ENCODE peak calls at places on chromosomes 5 and 9, in seven cellular contexts. R, W, X, H, S, E and U are unnamed samples.

GRCh38 chr9:120484162-120484561 is 95.8 kb downstream of the CDK5RAP2 start:
- DNase-seq in R (no peak), H (peak; percentile 74), X (no peak), E (no peak), S (no peak), W (no peak), U (no peak)

GRCh38 chr9:98908897-98909634 is 34.6 kb upstream of the COL15A1 start:
- DNase-seq in E (no peak), S (no peak), R (no peak), X (no peak), H (no peak), W (no peak), U (no peak)

GRCh38 chr9:100088202-100088601 is 10.6 kb downstream of the ERP44 start:
- DNase-seq in X (no peak), H (no peak), E (no peak), S (no peak), R (peak; percentile 81), W (no peak), U (no peak)

GRCh38 chr9:131116281-131117101 is 8.9 kb upstream of the NUP214 start:
- DNase-seq in X (no peak), W (no peak), S (no peak), E (no peak), H (no peak), R (no peak), U (no peak)

GRCh38 chr5:142175039-142175438 is 66.5 kb downstream of the NDFIP1 start:
- DNase-seq in H (peak; percentile 57), E (no peak), S (no peak), X (no peak), R (no peak), W (no peak), U (no peak)

GRCh38 chr5:135450328-135450727 is 1.8 kb downstream of the TIFAB start:
- DNase-seq in W (no peak), S (no peak), R (no peak), E (no peak), H (no peak), X (no peak), U (no peak)

GRCh38 chr5:159091051-159091450 is 8.7 kb downstream of the EBF1 start:
- DNase-seq in W (no peak), S (no peak), R (no peak), E (no peak), X (no peak), H (no peak), U (no peak)

GRCh38 chr9:83570359-83570758 is 32.2 kb upstream of the FRMD3 start:
- DNase-seq in X (no peak), H (no peak), R (peak; percentile 84), W (no peak), E (no peak), S (no peak), U (no peak)

GRCh38 chr5:44681906-44682305 is 126.8 kb upstream of the MRPS30 start:
- DNase-seq in W (no peak), H (no peak), S (no peak), E (no peak), R (no peak), X (no peak), U (no peak)

GRCh38 chr9:136621734-136622093 is 41.0 kb upstream of the EGFL7 start:
- DNase-seq in E (no peak), X (no peak), S (no peak), H (no peak), R (no peak), W (peak; percentile 15), U (no peak)

GRCh38 chr5:42400474-42400873 is 22.8 kb upstream of the GHR start:
- DNase-seq in X (no peak), W (no peak), H (no peak), E (no peak), S (no peak), R (no peak), U (no peak)

GRCh38 chr5:41157272-41157671 is 56.1 kb downstream of the C6 start:
- DNase-seq in R (no peak), W (no peak), S (no peak), X (no peak), H (no peak), E (no peak), U (no peak)

GRCh38 chr9:90458485-90458884 is 184.1 kb downstream of the DIRAS2 start:
- DNase-seq in X (no peak), W (no peak), H (peak; percentile 53), E (no peak), S (peak; percentile 73), R (no peak), U (no peak)

GRCh38 chr5:91397791-91398190 is 14.7 kb upstream of the ARRDC3 start:
- DNase-seq in E (no peak), X (no peak), W (no peak), H (no peak), S (no peak), R (no peak), U (no peak)

GRCh38 chr9:75088646-75089368 is 493 bp downstream of the OSTF1 start:
- DNase-seq in S (peak; percentile 73), R (peak; percentile 90), W (peak; percentile 66), E (no peak), H (peak; percentile 73), X (no peak), U (no peak)
- TF ChIP-seq CTCF in S (peak; percentile 9), R (peak; percentile 42), W (no peak), E (no peak), H (no peak), X (no peak), U (no peak)

GRCh38 chr5:131167615-131168014 is 2.6 kb upstream of the HINT1 start:
- DNase-seq in E (no peak), W (no peak), R (no peak), H (no peak), X (no peak), S (no peak), U (no peak)

GRCh38 chr5:131171276-131171815 is 602 bp downstream of the LYRM7 start:
- DNase-seq in H (peak; percentile 41), X (no peak), S (peak; percentile 69), W (no peak), E (no peak), R (peak; percentile 80), U (no peak)

GRCh38 chr5:131169810-131170539 is 769 bp upstream of the LYRM7 start:
- DNase-seq in H (no peak), S (no peak), R (peak; percentile 8), X (no peak), E (no peak), W (no peak), U (no peak)

GRCh38 chr5:131164931-131165727 is at the start of gene HINT1:
- DNase-seq in R (peak; percentile 93), E (peak; percentile 69), S (peak; percentile 95), X (peak; percentile 95), H (peak; percentile 93), W (peak; percentile 94), U (peak; percentile 82)

DNA sequence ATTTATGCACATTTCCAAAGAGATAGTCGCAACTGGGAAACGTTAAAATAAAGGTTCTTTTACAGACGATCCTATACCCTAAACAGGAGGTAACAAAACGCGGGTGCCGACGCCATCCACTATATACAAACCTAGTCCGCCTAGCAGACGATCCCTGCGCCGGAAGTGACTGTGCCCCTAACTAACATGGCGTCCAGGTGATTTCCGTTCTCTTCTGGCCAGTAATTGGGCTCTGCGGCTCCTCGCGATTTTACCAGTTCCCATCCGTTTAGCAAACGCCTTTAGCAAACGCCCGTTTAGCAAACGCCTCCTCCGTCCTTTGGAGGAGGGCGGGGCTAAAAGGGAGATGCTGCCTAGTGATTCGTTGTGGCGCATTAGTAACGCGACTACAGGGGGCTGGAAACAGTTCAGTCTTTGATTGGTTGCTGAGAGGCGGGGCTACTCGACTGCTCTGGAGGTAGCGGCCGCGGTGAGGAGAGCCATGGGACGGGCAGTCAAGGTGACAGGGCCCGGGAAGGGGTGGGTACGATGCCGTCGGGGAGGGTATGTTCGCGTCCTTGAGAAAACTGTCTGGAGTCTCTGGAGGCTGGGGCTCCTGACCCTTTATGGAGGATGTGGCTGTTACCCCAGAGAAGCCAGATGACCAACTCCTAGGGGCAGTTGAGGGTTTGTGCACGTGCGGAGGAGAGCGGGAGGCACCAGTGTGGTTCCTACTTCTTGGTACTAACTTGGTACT is at the start of gene LYRM7:
- DNase-seq in R (peak; percentile 100), W (peak; percentile 91), E (peak; percentile 98), X (peak; percentile 91), H (peak; percentile 100), S (peak; percentile 98), U (peak; percentile 82)
- TF ChIP-seq CTCF in R (no peak), W (no peak), E (no peak), X (no peak), H (no peak), S (no peak), U (no peak)

GRCh38 chr9:15505927-15506326 is 4.8 kb downstream of the PSIP1 start:
- DNase-seq in W (no peak), R (no peak), X (no peak), H (no peak), E (no peak), S (no peak), U (no peak)
- TF ChIP-seq CTCF in W (no peak), R (no peak), X (no peak), H (no peak), E (no peak), S (no peak), U (no peak)

GRCh38 chr5:106875591-106876297 is 795.0 kb downstream of the EFNA5 start:
- DNase-seq in W (peak; percentile 8), H (peak; percentile 62), E (peak; percentile 18), X (no peak), R (peak; percentile 46), S (no peak), U (no peak)
- TF ChIP-seq CTCF in W (peak; percentile 23), H (peak; percentile 79), E (peak; percentile 68), X (no peak), R (peak; percentile 40), S (no peak), U (no peak)

GRCh38 chr5:139574641-139575312 is 13.6 kb downstream of the UBE2D2 start:
- DNase-seq in S (no peak), E (no peak), W (no peak), H (peak; percentile 71), R (peak; percentile 45), X (no peak), U (no peak)
- TF ChIP-seq CTCF in S (peak; percentile 38), E (no peak), W (peak; percentile 54), H (peak; percentile 76), R (peak; percentile 57), X (peak; percentile 79), U (no peak)

DNA sequence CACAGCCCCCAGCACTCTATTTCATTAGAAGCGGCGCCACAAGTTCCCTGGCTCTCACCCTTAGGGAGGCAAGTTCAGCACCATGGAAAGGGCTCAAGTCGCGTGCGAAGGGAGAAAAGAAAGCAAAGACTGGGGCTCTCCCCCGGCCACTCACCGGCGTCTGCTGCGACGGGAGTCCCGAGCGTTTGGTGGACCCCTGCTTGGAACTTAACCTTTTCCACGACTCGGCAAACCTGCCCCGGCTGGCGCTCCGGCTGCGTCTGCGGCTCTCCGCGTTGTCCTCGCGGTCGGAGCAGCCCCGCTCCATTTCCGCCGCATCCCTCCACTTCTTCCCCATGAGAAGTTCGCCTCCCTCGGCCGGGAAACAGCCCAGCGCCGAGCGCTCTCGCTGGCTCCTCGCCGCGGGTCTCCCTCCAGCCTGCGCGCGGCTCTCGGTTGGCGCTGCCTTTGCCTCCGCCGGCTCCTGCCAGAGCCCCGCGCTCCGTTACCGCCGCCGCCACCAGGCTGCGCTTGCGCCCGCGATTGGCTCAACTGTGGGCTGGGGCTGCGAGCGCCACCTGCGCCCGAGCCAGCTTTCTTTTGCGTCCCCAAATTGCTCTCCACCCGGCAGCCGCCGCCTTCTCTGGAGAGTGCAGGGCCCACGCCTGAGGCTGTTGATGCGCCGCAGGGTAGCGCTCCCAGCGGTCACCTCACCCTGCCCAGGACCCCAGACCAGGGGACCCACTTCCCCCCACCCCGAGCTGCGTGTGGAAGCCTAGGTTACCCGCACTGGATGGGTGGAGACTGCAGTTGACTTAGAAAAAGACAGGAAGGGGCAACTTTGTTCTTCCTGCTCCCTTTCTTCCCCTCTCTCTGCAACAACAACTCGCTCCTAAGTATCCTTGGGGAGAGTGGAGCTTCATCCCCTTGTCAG is 321.6 kb downstream of the CEMIP2 start:
- DNase-seq in W (peak; percentile 87), R (peak; percentile 72), E (no peak), H (peak; percentile 97), X (no peak), S (peak; percentile 45), U (no peak)
- TF ChIP-seq CTCF in W (peak; percentile 25), R (no peak), E (no peak), H (peak; percentile 61), X (no peak), S (no peak), U (no peak)